ENCODE peak calls at places on chromosomes 6 and 20, in five cellular contexts. One of them, this sample, is unnamed.

GRCh38 chr20:21118138-21118537 is 7.7 kb upstream of the KIZ start:
- DNase-seq in left ventricle myocardium inferior: no peak
- DNase-seq in IMR-90: no peak
- DNase-seq in omental fat pad: no peak
- DNase-seq in PC-9: no peak
- DNase-seq in this sample: no peak

GRCh38 chr6:3575701-3576100 is 118.9 kb upstream of the SLC22A23 start:
- DNase-seq in IMR-90: no peak
- DNase-seq in PC-9: no peak
- DNase-seq in left ventricle myocardium inferior: no peak
- DNase-seq in omental fat pad: no peak
- DNase-seq in this sample: no peak

GRCh38 chr6:92589970-92590369 is 829.4 kb downstream of the EPHA7 start:
- DNase-seq in PC-9: no peak
- DNase-seq in left ventricle myocardium inferior: no peak
- DNase-seq in IMR-90: peak
- DNase-seq in omental fat pad: no peak
- DNase-seq in this sample: no peak

GRCh38 chr6:146990284-146990683 is 213.9 kb upstream of the STXBP5 start:
- DNase-seq in PC-9: peak
- DNase-seq in omental fat pad: no peak
- DNase-seq in left ventricle myocardium inferior: no peak
- DNase-seq in IMR-90: peak
- DNase-seq in this sample: no peak

GRCh38 chr6:113447088-113447831 is 409.9 kb upstream of the MARCKS start:
- DNase-seq in PC-9: no peak
- DNase-seq in omental fat pad: no peak
- DNase-seq in left ventricle myocardium inferior: no peak
- DNase-seq in IMR-90: peak
- DNase-seq in this sample: peak

GRCh38 chr6:157020398-157021266 is 243.5 kb downstream of the ARID1B start:
- DNase-seq in left ventricle myocardium inferior: peak
- DNase-seq in omental fat pad: no peak
- DNase-seq in PC-9: no peak
- DNase-seq in IMR-90: peak
- DNase-seq in this sample: peak

GRCh38 chr6:12485226-12485764 is 195.1 kb downstream of the EDN1 start:
- DNase-seq in omental fat pad: no peak
- DNase-seq in left ventricle myocardium inferior: no peak
- DNase-seq in PC-9: no peak
- DNase-seq in IMR-90: no peak
- DNase-seq in this sample: peak

GRCh38 chr20:4897600-4897999 is 103.7 kb downstream of the SLC23A2 start:
- DNase-seq in omental fat pad: no peak
- DNase-seq in IMR-90: no peak
- DNase-seq in PC-9: no peak
- DNase-seq in left ventricle myocardium inferior: no peak
- DNase-seq in this sample: no peak

GRCh38 chr6:21749754-21750153 is 156.2 kb downstream of the SOX4 start:
- DNase-seq in left ventricle myocardium inferior: no peak
- DNase-seq in omental fat pad: no peak
- DNase-seq in PC-9: no peak
- DNase-seq in IMR-90: no peak
- DNase-seq in this sample: no peak

GRCh38 chr6:75221107-75221506 is 15.3 kb upstream of the COL12A1 start:
- DNase-seq in IMR-90: no peak
- DNase-seq in omental fat pad: no peak
- DNase-seq in left ventricle myocardium inferior: no peak
- DNase-seq in PC-9: no peak
- DNase-seq in this sample: no peak

GRCh38 chr20:57325632-57326356 is 3.8 kb upstream of the SPO11 start:
- DNase-seq in omental fat pad: no peak
- DNase-seq in PC-9: no peak
- DNase-seq in IMR-90: no peak
- DNase-seq in left ventricle myocardium inferior: no peak
- DNase-seq in this sample: no peak

GRCh38 chr20:57928181-57928967 is 218.6 kb upstream of the PMEPA1 start:
- DNase-seq in left ventricle myocardium inferior: no peak
- DNase-seq in omental fat pad: no peak
- DNase-seq in IMR-90: no peak
- DNase-seq in PC-9: peak
- DNase-seq in this sample: peak

GRCh38 chr20:58711266-58712051 is 18.9 kb downstream of the NPEPL1 start:
- DNase-seq in omental fat pad: no peak
- DNase-seq in left ventricle myocardium inferior: peak
- DNase-seq in IMR-90: no peak
- DNase-seq in PC-9: no peak
- DNase-seq in this sample: no peak

GRCh38 chr6:41843178-41843577 is 52.0 kb downstream of the USP49 start:
- DNase-seq in IMR-90: no peak
- DNase-seq in PC-9: no peak
- DNase-seq in omental fat pad: no peak
- DNase-seq in left ventricle myocardium inferior: no peak
- DNase-seq in this sample: no peak

GRCh38 chr20:32487381-32487780 is 97.8 kb downstream of the NOL4L start:
- DNase-seq in omental fat pad: no peak
- DNase-seq in left ventricle myocardium inferior: no peak
- DNase-seq in PC-9: no peak
- DNase-seq in IMR-90: no peak
- DNase-seq in this sample: no peak

GRCh38 chr6:53837875-53838806 is 43.3 kb downstream of the LRRC1 start:
- DNase-seq in omental fat pad: no peak
- DNase-seq in IMR-90: peak
- DNase-seq in left ventricle myocardium inferior: no peak
- DNase-seq in PC-9: no peak
- DNase-seq in this sample: no peak

GRCh38 chr6:30075094-30075986 is at the start of gene RNF39:
- DNase-seq in PC-9: no peak
- DNase-seq in IMR-90: no peak
- DNase-seq in omental fat pad: no peak
- DNase-seq in left ventricle myocardium inferior: no peak
- DNase-seq in this sample: no peak

GRCh38 chr20:40481743-40482458 is 207.1 kb downstream of the MAFB start:
- DNase-seq in IMR-90: no peak
- DNase-seq in omental fat pad: no peak
- DNase-seq in left ventricle myocardium inferior: no peak
- DNase-seq in PC-9: no peak
- DNase-seq in this sample: no peak

GRCh38 chr6:16206595-16207037 is 31.8 kb upstream of the GMPR start:
- DNase-seq in PC-9: peak
- DNase-seq in omental fat pad: no peak
- DNase-seq in left ventricle myocardium inferior: no peak
- DNase-seq in IMR-90: peak
- DNase-seq in this sample: peak

GRCh38 chr6:38133932-38134703 is 314.6 kb downstream of the ZFAND3 start:
- DNase-seq in left ventricle myocardium inferior: no peak
- DNase-seq in IMR-90: no peak
- DNase-seq in PC-9: peak
- DNase-seq in omental fat pad: no peak
- DNase-seq in this sample: no peak

GRCh38 chr6:14025160-14025559 is 92.4 kb upstream of the CD83 start:
- DNase-seq in IMR-90: no peak
- DNase-seq in omental fat pad: no peak
- DNase-seq in PC-9: no peak
- DNase-seq in left ventricle myocardium inferior: no peak
- DNase-seq in this sample: no peak

GRCh38 chr20:4373454-4373853 is 348.3 kb upstream of the PRND start:
- DNase-seq in PC-9: no peak
- DNase-seq in IMR-90: no peak
- DNase-seq in omental fat pad: no peak
- DNase-seq in left ventricle myocardium inferior: no peak
- DNase-seq in this sample: no peak

GRCh38 chr20:32521780-32522524 is 63.2 kb downstream of the NOL4L start:
- DNase-seq in left ventricle myocardium inferior: peak
- DNase-seq in PC-9: peak
- DNase-seq in omental fat pad: no peak
- DNase-seq in IMR-90: peak
- DNase-seq in this sample: peak

GRCh38 chr20:63977392-63978276 is 1.8 kb downstream of the SAMD10 start:
- DNase-seq in omental fat pad: no peak
- DNase-seq in IMR-90: peak
- DNase-seq in PC-9: peak
- DNase-seq in left ventricle myocardium inferior: no peak
- DNase-seq in this sample: peak

GRCh38 chr6:46419576-46420002 is 71.7 kb downstream of the RCAN2 start:
- DNase-seq in IMR-90: peak
- DNase-seq in omental fat pad: peak
- DNase-seq in PC-9: peak
- DNase-seq in left ventricle myocardium inferior: no peak
- DNase-seq in this sample: peak

GRCh38 chr6:1437553-1438406 is 48.4 kb downstream of the FOXF2 start:
- DNase-seq in left ventricle myocardium inferior: no peak
- DNase-seq in omental fat pad: no peak
- DNase-seq in IMR-90: no peak
- DNase-seq in PC-9: no peak
- DNase-seq in this sample: no peak

GRCh38 chr6:125469915-125470314 is 168.1 kb upstream of the HDDC2 start:
- DNase-seq in IMR-90: no peak
- DNase-seq in left ventricle myocardium inferior: no peak
- DNase-seq in omental fat pad: no peak
- DNase-seq in PC-9: no peak
- DNase-seq in this sample: no peak

GRCh38 chr6:87908978-87909802 is 138.5 kb upstream of the SPACA1 start:
- DNase-seq in IMR-90: no peak
- DNase-seq in omental fat pad: no peak
- DNase-seq in left ventricle myocardium inferior: no peak
- DNase-seq in PC-9: no peak
- DNase-seq in this sample: no peak

GRCh38 chr6:144217797-144218196 is 67.3 kb upstream of the UTRN start:
- DNase-seq in omental fat pad: no peak
- DNase-seq in IMR-90: no peak
- DNase-seq in left ventricle myocardium inferior: no peak
- DNase-seq in PC-9: no peak
- DNase-seq in this sample: no peak

GRCh38 chr20:50712771-50713676 is 18.4 kb upstream of the PARD6B start:
- DNase-seq in IMR-90: no peak
- DNase-seq in omental fat pad: peak
- DNase-seq in left ventricle myocardium inferior: no peak
- DNase-seq in PC-9: no peak
- DNase-seq in this sample: no peak

GRCh38 chr6:108359901-108360882 is 65.3 kb downstream of the AFG1L start:
- DNase-seq in PC-9: no peak
- DNase-seq in IMR-90: peak
- DNase-seq in omental fat pad: no peak
- DNase-seq in left ventricle myocardium inferior: no peak
- DNase-seq in this sample: no peak

GRCh38 chr20:48198951-48199431 is 413.7 kb upstream of the SULF2 start:
- DNase-seq in PC-9: no peak
- DNase-seq in IMR-90: no peak
- DNase-seq in left ventricle myocardium inferior: no peak
- DNase-seq in omental fat pad: no peak
- DNase-seq in this sample: no peak

GRCh38 chr6:2945069-2945452 is 26.3 kb downstream of the SERPINB6 start:
- DNase-seq in PC-9: no peak
- DNase-seq in omental fat pad: no peak
- DNase-seq in left ventricle myocardium inferior: no peak
- DNase-seq in IMR-90: no peak
- DNase-seq in this sample: no peak

GRCh38 chr6:154536255-154536654 is 25.8 kb upstream of the CNKSR3 start:
- DNase-seq in left ventricle myocardium inferior: no peak
- DNase-seq in IMR-90: no peak
- DNase-seq in omental fat pad: no peak
- DNase-seq in PC-9: no peak
- DNase-seq in this sample: no peak

GRCh38 chr20:45111799-45112471 is 3.0 kb downstream of the WFDC5 start:
- DNase-seq in left ventricle myocardium inferior: no peak
- DNase-seq in omental fat pad: no peak
- DNase-seq in PC-9: no peak
- DNase-seq in IMR-90: no peak
- DNase-seq in this sample: no peak

GRCh38 chr6:13234130-13234529 is 94.2 kb downstream of the TBC1D7 start:
- DNase-seq in PC-9: no peak
- DNase-seq in IMR-90: no peak
- DNase-seq in omental fat pad: no peak
- DNase-seq in left ventricle myocardium inferior: no peak
- DNase-seq in this sample: peak

GRCh38 chr6:83474309-83474708 is 38.0 kb upstream of the PRSS35 start:
- DNase-seq in PC-9: no peak
- DNase-seq in omental fat pad: no peak
- DNase-seq in left ventricle myocardium inferior: no peak
- DNase-seq in IMR-90: peak
- DNase-seq in this sample: no peak

GRCh38 chr6:11460001-11460668 is 77.4 kb upstream of the TMEM170B start:
- DNase-seq in omental fat pad: no peak
- DNase-seq in left ventricle myocardium inferior: no peak
- DNase-seq in PC-9: no peak
- DNase-seq in IMR-90: peak
- DNase-seq in this sample: no peak
- TF ChIP-seq CTCF in omental fat pad: no peak
- TF ChIP-seq CTCF in left ventricle myocardium inferior: peak
- TF ChIP-seq CTCF in PC-9: no peak
- TF ChIP-seq CTCF in IMR-90: no peak
- TF ChIP-seq CTCF in this sample: no peak

GRCh38 chr6:118963003-118963402 is 28.0 kb upstream of the MCM9 start:
- DNase-seq in omental fat pad: no peak
- DNase-seq in PC-9: no peak
- DNase-seq in IMR-90: peak
- DNase-seq in left ventricle myocardium inferior: no peak
- DNase-seq in this sample: no peak
- TF ChIP-seq CTCF in omental fat pad: no peak
- TF ChIP-seq CTCF in PC-9: peak
- TF ChIP-seq CTCF in IMR-90: peak
- TF ChIP-seq CTCF in left ventricle myocardium inferior: peak
- TF ChIP-seq CTCF in this sample: peak

GRCh38 chr6:166433096-166433495 is 50.4 kb upstream of the MPC1 start:
- DNase-seq in IMR-90: no peak
- DNase-seq in PC-9: no peak
- DNase-seq in omental fat pad: no peak
- DNase-seq in left ventricle myocardium inferior: no peak
- DNase-seq in this sample: no peak

GRCh38 chr6:166437661-166438060 is 54.9 kb upstream of the MPC1 start:
- DNase-seq in omental fat pad: no peak
- DNase-seq in PC-9: no peak
- DNase-seq in left ventricle myocardium inferior: no peak
- DNase-seq in IMR-90: no peak
- DNase-seq in this sample: no peak

GRCh38 chr6:166434336-166434735 is 51.6 kb upstream of the MPC1 start:
- DNase-seq in omental fat pad: no peak
- DNase-seq in IMR-90: no peak
- DNase-seq in PC-9: no peak
- DNase-seq in left ventricle myocardium inferior: no peak
- DNase-seq in this sample: no peak

GRCh38 chr6:166436195-166437139 is 53.7 kb upstream of the MPC1 start:
- DNase-seq in omental fat pad: no peak
- DNase-seq in IMR-90: no peak
- DNase-seq in left ventricle myocardium inferior: no peak
- DNase-seq in PC-9: no peak
- DNase-seq in this sample: no peak

GRCh38 chr6:166435574-166435973 is 52.8 kb upstream of the MPC1 start:
- DNase-seq in PC-9: no peak
- DNase-seq in IMR-90: no peak
- DNase-seq in omental fat pad: no peak
- DNase-seq in left ventricle myocardium inferior: peak
- DNase-seq in this sample: no peak
- TF ChIP-seq CTCF in PC-9: no peak
- TF ChIP-seq CTCF in IMR-90: no peak
- TF ChIP-seq CTCF in omental fat pad: no peak
- TF ChIP-seq CTCF in left ventricle myocardium inferior: peak
- TF ChIP-seq CTCF in this sample: no peak

GRCh38 chr6:131059486-131059885 is 3.6 kb downstream of the EPB41L2 start:
- DNase-seq in IMR-90: peak
- DNase-seq in PC-9: no peak
- DNase-seq in omental fat pad: no peak
- DNase-seq in left ventricle myocardium inferior: no peak
- DNase-seq in this sample: peak
- TF ChIP-seq CTCF in IMR-90: peak
- TF ChIP-seq CTCF in PC-9: no peak
- TF ChIP-seq CTCF in omental fat pad: no peak
- TF ChIP-seq CTCF in left ventricle myocardium inferior: no peak
- TF ChIP-seq CTCF in this sample: no peak

This sample was measured in HFFc6.